ENCODE peak calls at places on chromosomes 3 and 15, in four cellular contexts. One of them, this sample, is unnamed.

GRCh38 chr15:85858586-85859375 is 64.1 kb upstream of the KLHL25 start:
- DNase-seq in NCI-H345: peak
- DNase-seq in T-helper 2 cell: peak
- DNase-seq in DND-41: peak
- DNase-seq in this sample: peak

GRCh38 chr3:54856271-54856670 is 71.6 kb downstream of the LRTM1 start:
- DNase-seq in DND-41: no peak
- DNase-seq in T-helper 2 cell: no peak
- DNase-seq in NCI-H345: no peak
- DNase-seq in this sample: no peak

GRCh38 chr15:73942751-73943270 is 16.5 kb downstream of the LOXL1 start:
- DNase-seq in DND-41: no peak
- DNase-seq in NCI-H345: no peak
- DNase-seq in T-helper 2 cell: no peak
- DNase-seq in this sample: no peak

GRCh38 chr3:42689421-42690014 is 4.2 kb downstream of the KLHL40 start:
- DNase-seq in T-helper 2 cell: no peak
- DNase-seq in NCI-H345: no peak
- DNase-seq in DND-41: no peak
- DNase-seq in this sample: no peak

GRCh38 chr3:11373645-11374044 is 101.4 kb downstream of the ATG7 start:
- DNase-seq in T-helper 2 cell: no peak
- DNase-seq in NCI-H345: no peak
- DNase-seq in DND-41: no peak
- DNase-seq in this sample: no peak

GRCh38 chr3:113606539-113607218 is 74.3 kb downstream of the SIDT1 start:
- DNase-seq in DND-41: peak
- DNase-seq in NCI-H345: no peak
- DNase-seq in T-helper 2 cell: peak
- DNase-seq in this sample: peak

GRCh38 chr3:149339931-149340309 is 6.5 kb upstream of the TM4SF18 start:
- DNase-seq in NCI-H345: peak
- DNase-seq in T-helper 2 cell: no peak
- DNase-seq in DND-41: no peak
- DNase-seq in this sample: no peak

GRCh38 chr3:46889381-46890110 is 12.0 kb downstream of the PTH1R start:
- DNase-seq in T-helper 2 cell: no peak
- DNase-seq in DND-41: peak
- DNase-seq in NCI-H345: no peak
- DNase-seq in this sample: no peak

GRCh38 chr3:12490547-12490946 is 6.3 kb downstream of the TSEN2 start:
- DNase-seq in T-helper 2 cell: no peak
- DNase-seq in DND-41: no peak
- DNase-seq in NCI-H345: no peak
- DNase-seq in this sample: no peak

GRCh38 chr15:65595960-65596359 is 15.0 kb downstream of the INTS14 start:
- DNase-seq in NCI-H345: no peak
- DNase-seq in DND-41: no peak
- DNase-seq in T-helper 2 cell: peak
- DNase-seq in this sample: no peak

GRCh38 chr3:163481738-163482137 is 1596.6 kb downstream of the SI start:
- DNase-seq in NCI-H345: no peak
- DNase-seq in T-helper 2 cell: no peak
- DNase-seq in DND-41: no peak
- DNase-seq in this sample: no peak

GRCh38 chr3:135756016-135756695 is 209.4 kb upstream of the PPP2R3A start:
- DNase-seq in DND-41: no peak
- DNase-seq in T-helper 2 cell: no peak
- DNase-seq in NCI-H345: no peak
- DNase-seq in this sample: no peak

GRCh38 chr15:36724901-36725300 is 145.5 kb downstream of the CDIN1 start:
- DNase-seq in NCI-H345: no peak
- DNase-seq in T-helper 2 cell: no peak
- DNase-seq in DND-41: no peak
- DNase-seq in this sample: no peak

GRCh38 chr3:8964436-8965370 is 1.4 kb upstream of the RAD18 start:
- DNase-seq in NCI-H345: no peak
- DNase-seq in DND-41: no peak
- DNase-seq in T-helper 2 cell: no peak
- DNase-seq in this sample: no peak

GRCh38 chr3:72295276-72295973 is 510.5 kb upstream of the PROK2 start:
- DNase-seq in NCI-H345: no peak
- DNase-seq in T-helper 2 cell: no peak
- DNase-seq in DND-41: no peak
- DNase-seq in this sample: no peak

GRCh38 chr3:123739754-123740153 is 144.4 kb downstream of the MYLK start:
- DNase-seq in NCI-H345: no peak
- DNase-seq in T-helper 2 cell: no peak
- DNase-seq in DND-41: no peak
- DNase-seq in this sample: no peak

GRCh38 chr15:89187911-89188514 is 33.4 kb downstream of the RLBP1 start:
- DNase-seq in T-helper 2 cell: no peak
- DNase-seq in NCI-H345: no peak
- DNase-seq in DND-41: no peak
- DNase-seq in this sample: no peak

GRCh38 chr3:1195922-1196321 is 103.1 kb downstream of the CNTN6 start:
- DNase-seq in T-helper 2 cell: no peak
- DNase-seq in DND-41: no peak
- DNase-seq in NCI-H345: no peak
- DNase-seq in this sample: no peak

GRCh38 chr3:44659015-44659414 is 10.5 kb downstream of the ZNF35 start:
- DNase-seq in DND-41: no peak
- DNase-seq in T-helper 2 cell: no peak
- DNase-seq in NCI-H345: no peak
- DNase-seq in this sample: no peak

GRCh38 chr3:150062492-150062891 is 91.8 kb upstream of the PFN2 start:
- DNase-seq in T-helper 2 cell: no peak
- DNase-seq in NCI-H345: no peak
- DNase-seq in DND-41: no peak
- DNase-seq in this sample: no peak

GRCh38 chr3:99842826-99843589 is 25.3 kb downstream of the CMSS1 start:
- DNase-seq in T-helper 2 cell: peak
- DNase-seq in DND-41: no peak
- DNase-seq in NCI-H345: no peak
- DNase-seq in this sample: no peak

GRCh38 chr3:143070977-143071551 is 48.5 kb upstream of the CHST2 start:
- DNase-seq in DND-41: no peak
- DNase-seq in T-helper 2 cell: no peak
- DNase-seq in NCI-H345: no peak
- DNase-seq in this sample: no peak

GRCh38 chr15:73794501-73795133 is 41.5 kb upstream of the INSYN1 start:
- DNase-seq in T-helper 2 cell: no peak
- DNase-seq in DND-41: no peak
- DNase-seq in NCI-H345: no peak
- DNase-seq in this sample: no peak

GRCh38 chr3:127458698-127459097 is 131.8 kb downstream of the TPRA1 start:
- DNase-seq in DND-41: peak
- DNase-seq in NCI-H345: peak
- DNase-seq in T-helper 2 cell: peak
- DNase-seq in this sample: no peak

GRCh38 chr3:139299261-139300132 is 44.3 kb upstream of the MRPS22 start:
- DNase-seq in DND-41: no peak
- DNase-seq in T-helper 2 cell: no peak
- DNase-seq in NCI-H345: no peak
- DNase-seq in this sample: no peak

GRCh38 chr3:184592411-184593200 is 31.0 kb downstream of the EPHB3 start:
- DNase-seq in NCI-H345: no peak
- DNase-seq in DND-41: no peak
- DNase-seq in T-helper 2 cell: no peak
- DNase-seq in this sample: no peak

GRCh38 chr15:64111679-64112050 is 15.9 kb downstream of the SNX1 start:
- DNase-seq in NCI-H345: no peak
- DNase-seq in T-helper 2 cell: no peak
- DNase-seq in DND-41: no peak
- DNase-seq in this sample: no peak

GRCh38 chr3:137065381-137065780 is 107.6 kb downstream of the IL20RB start:
- DNase-seq in NCI-H345: no peak
- DNase-seq in DND-41: no peak
- DNase-seq in T-helper 2 cell: no peak
- DNase-seq in this sample: no peak

This sample was measured in effector memory CD4-positive, alpha-beta T cell.